ENCODE peak calls at places on chromosomes 4 and X, in ten cellular contexts. K, J, B, Q, H, G, Y, Z, N and F are unnamed samples. For H3K36me3, the result is how much of the 10 kb centered on the place peaks cover.

GRCh38 chr4:139223682-139224317 is 46.8 kb upstream of the ELF2 start:
- DNase-seq in K (peak), J (peak), B (no peak), Q (peak), H (peak), G (no peak), Y (peak), Z (no peak), N (peak), F (peak)

GRCh38 chrX:14235004-14235403 is 205.3 kb upstream of the GEMIN8 start:
- DNase-seq in K (peak), J (peak), B (no peak), Q (no peak), H (no peak), G (no peak), Y (no peak), Z (no peak), N (no peak), F (no peak)

GRCh38 chr4:159719531-159719930 is 616.7 kb downstream of the RAPGEF2 start:
- DNase-seq in K (no peak), J (no peak), B (no peak), Q (no peak), H (no peak), G (no peak), Y (no peak), Z (no peak), N (peak), F (no peak)

GRCh38 chrX:18828832-18829404 is 121.5 kb downstream of the PPEF1 start:
- DNase-seq in K (no peak), J (no peak), B (peak), Q (no peak), H (no peak), G (no peak), Y (no peak), Z (no peak), N (peak), F (no peak)

GRCh38 chr4:27084685-27085356 is 224.2 kb downstream of the STIM2 start:
- DNase-seq in K (peak), J (peak), B (peak), Q (no peak), H (no peak), G (no peak), Y (peak), Z (no peak), N (peak), F (peak)

GRCh38 chr4:110361921-110362320 is 114.0 kb upstream of the ENPEP start:
- DNase-seq in K (peak), J (peak), B (no peak), Q (no peak), H (no peak), G (no peak), Y (no peak), Z (no peak), N (peak), F (peak)

GRCh38 chrX:103253608-103254007 is 1.3 kb downstream of the TCEAL8 start:
- DNase-seq in K (peak), J (peak), B (peak), Q (no peak), H (no peak), G (no peak), Y (peak), Z (no peak), N (peak), F (peak)

GRCh38 chr4:38902695-38903094 is 35.1 kb downstream of the FAM114A1 start:
- DNase-seq in K (peak), J (peak), B (peak), Q (no peak), H (no peak), G (no peak), Y (no peak), Z (no peak), N (no peak), F (peak)

GRCh38 chr4:10611673-10612072 is 72.9 kb downstream of the CLNK start:
- DNase-seq in K (peak), J (peak), B (no peak), Q (no peak), H (no peak), G (no peak), Y (no peak), Z (no peak), N (peak), F (no peak)

GRCh38 chr4:113958766-113959540 is 20.5 kb downstream of the ARSJ start:
- DNase-seq in K (peak), J (peak), B (no peak), Q (no peak), H (no peak), G (no peak), Y (no peak), Z (no peak), N (peak), F (no peak)

GRCh38 chr4:151035321-151035720 is 20.2 kb upstream of the LRBA start:
- DNase-seq in K (peak), J (no peak), B (no peak), Q (no peak), H (no peak), G (no peak), Y (no peak), Z (no peak), N (no peak), F (no peak)

GRCh38 chr4:168092176-168092712 is at the start of gene ANXA10:
- DNase-seq in K (no peak), J (no peak), B (no peak), Q (no peak), H (no peak), G (no peak), Y (no peak), Z (no peak), N (no peak), F (no peak)

GRCh38 chr4:136183513-136183912 is 1348.8 kb downstream of the PCDH18 start:
- DNase-seq in K (peak), J (no peak), B (no peak), Q (no peak), H (no peak), G (no peak), Y (no peak), Z (no peak), N (no peak), F (no peak)

GRCh38 chr4:189124149-189124758 is 816.4 kb upstream of the FRG1 start:
- DNase-seq in K (peak), J (peak), B (no peak), Q (no peak), H (no peak), G (no peak), Y (peak), Z (no peak), N (peak), F (peak)

GRCh38 chrX:14073561-14073960 is 43.9 kb upstream of the GEMIN8 start:
- DNase-seq in K (no peak), J (peak), B (no peak), Q (no peak), H (no peak), G (no peak), Y (no peak), Z (no peak), N (peak), F (no peak)

GRCh38 chr4:83438719-83439118 is 16.9 kb downstream of the HELQ start:
- DNase-seq in K (no peak), J (peak), B (no peak), Q (no peak), H (no peak), G (no peak), Y (no peak), Z (no peak), N (no peak), F (no peak)

GRCh38 chr4:48653217-48654014 is 126.7 kb downstream of the FRYL start:
- DNase-seq in K (peak), J (peak), B (no peak), Q (peak), H (peak), G (peak), Y (peak), Z (peak), N (peak), F (peak)

GRCh38 chr4:87014284-87014782 is 79.5 kb downstream of the AFF1 start:
- DNase-seq in K (no peak), J (peak), B (no peak), Q (no peak), H (no peak), G (no peak), Y (no peak), Z (no peak), N (no peak), F (no peak)

GRCh38 chr4:68498413-68499007 is 51.2 kb downstream of the TMPRSS11E start:
- DNase-seq in K (peak), J (peak), B (peak), Q (peak), H (no peak), G (no peak), Y (peak), Z (peak), N (peak), F (peak)

GRCh38 chr4:79609853-79610252 is 201.8 kb upstream of the GK2 start:
- DNase-seq in K (no peak), J (no peak), B (no peak), Q (no peak), H (no peak), G (no peak), Y (no peak), Z (no peak), N (peak), F (no peak)

GRCh38 chr4:77586953-77587383 is 18.7 kb upstream of the CXCL13 start:
- DNase-seq in K (peak), J (peak), B (no peak), Q (no peak), H (no peak), G (no peak), Y (no peak), Z (no peak), N (peak), F (no peak)

GRCh38 chrX:36383491-36383890 is 464.0 kb downstream of the CFAP47 start:
- DNase-seq in K (no peak), J (no peak), B (no peak), Q (no peak), H (no peak), G (no peak), Y (no peak), Z (no peak), N (no peak), F (no peak)

GRCh38 chrX:40004916-40005289 is 92.9 kb downstream of the BCOR start:
- DNase-seq in K (no peak), J (no peak), B (no peak), Q (no peak), H (no peak), G (no peak), Y (no peak), Z (no peak), N (no peak), F (no peak)

GRCh38 chr4:5204781-5205180 is 153.5 kb downstream of the STK32B start:
- DNase-seq in K (no peak), J (peak), B (no peak), Q (no peak), H (no peak), G (peak), Y (no peak), Z (no peak), N (no peak), F (no peak)

GRCh38 chr4:4606321-4606720 is 64.5 kb upstream of the STX18 start:
- DNase-seq in K (no peak), J (peak), B (no peak), Q (no peak), H (no peak), G (no peak), Y (no peak), Z (no peak), N (peak), F (no peak)

GRCh38 chrX:119726900-119727555 is 31.4 kb upstream of the SOWAHD start:
- DNase-seq in K (no peak), J (peak), B (no peak), Q (no peak), H (no peak), G (no peak), Y (no peak), Z (no peak), N (peak), F (no peak)

GRCh38 chrX:2441466-2441865 is 59.3 kb downstream of the DHRSX start:
- DNase-seq in K (no peak), J (no peak), B (no peak), Q (no peak), H (no peak), G (no peak), Y (no peak), Z (no peak), N (no peak), F (no peak)

GRCh38 chr4:176339936-176340761 is 20.4 kb downstream of the SPCS3 start:
- DNase-seq in K (no peak), J (peak), B (no peak), Q (no peak), H (no peak), G (no peak), Y (no peak), Z (no peak), N (peak), F (no peak)

GRCh38 chr4:1614502-1614853 is 69.6 kb downstream of the FAM53A start:
- DNase-seq in K (no peak), J (no peak), B (no peak), Q (no peak), H (no peak), G (no peak), Y (no peak), Z (no peak), N (no peak), F (no peak)
- H3K27ac ChIP-seq in K (no peak), J (no peak), B (no peak), Q (no peak), H (no peak), G (no peak), Y (no peak), Z (no peak), N (no peak), F (no peak)

GRCh38 chr4:24557036-24558022 is 27.0 kb downstream of the DHX15 start:
- DNase-seq in K (no peak), J (peak), B (no peak), Q (no peak), H (no peak), G (no peak), Y (no peak), Z (no peak), N (peak), F (no peak)

GRCh38 chr4:24559889-24560288 is 24.5 kb downstream of the DHX15 start:
- DNase-seq in K (no peak), J (peak), B (no peak), Q (no peak), H (no peak), G (no peak), Y (no peak), Z (no peak), N (peak), F (no peak)

GRCh38 chr4:24559032-24559821 is 25.1 kb downstream of the DHX15 start:
- DNase-seq in K (no peak), J (peak), B (no peak), Q (no peak), H (no peak), G (no peak), Y (no peak), Z (no peak), N (peak), F (no peak)

GRCh38 chr4:24561438-24562139 is 22.8 kb downstream of the DHX15 start:
- DNase-seq in K (no peak), J (no peak), B (no peak), Q (no peak), H (no peak), G (no peak), Y (no peak), Z (no peak), N (no peak), F (no peak)

DNA sequence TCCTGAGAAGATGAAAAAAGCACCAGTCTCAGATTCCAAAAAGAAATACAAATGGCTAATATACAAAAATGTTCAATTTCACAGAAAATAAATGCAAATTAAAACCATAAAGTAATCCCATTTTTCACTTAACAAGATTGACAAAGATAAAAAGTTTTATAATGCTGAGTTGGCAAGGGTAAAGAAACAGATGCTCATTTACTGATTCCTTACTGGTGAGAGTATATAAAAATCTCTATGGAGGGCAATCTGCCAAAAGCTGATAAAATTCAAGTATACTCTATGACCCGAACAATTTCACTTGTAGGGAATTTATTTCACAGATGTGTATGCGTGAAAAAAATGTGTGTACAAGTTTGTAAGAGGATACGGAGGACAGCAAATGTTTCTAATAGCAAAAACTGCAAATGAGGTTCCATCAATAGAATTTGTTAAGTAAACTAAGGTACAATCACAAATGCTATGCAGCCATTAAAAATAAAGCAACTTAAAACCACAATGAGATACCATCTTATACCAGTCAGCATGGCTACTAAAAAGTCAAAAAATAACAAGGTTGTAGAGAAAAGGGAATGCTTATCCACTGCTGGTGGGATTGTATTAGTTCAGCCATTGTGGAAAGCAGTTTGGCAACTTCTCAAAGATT is 23.5 kb downstream of the DHX15 start:
- DNase-seq in K (no peak), J (peak), B (no peak), Q (no peak), H (no peak), G (no peak), Y (no peak), Z (no peak), N (peak), F (peak)
- H3K36me3 ChIP-seq in K (half or more), J (under half), B (half or more), Q (under half), H (under half), G (under half), Y (under half), Z (under half), N (under half), F (under half)

GRCh38 chr4:20318011-20318898 is 66.5 kb downstream of the SLIT2 start:
- DNase-seq in K (no peak), J (peak), B (no peak), Q (no peak), H (no peak), G (no peak), Y (no peak), Z (no peak), N (no peak), F (no peak)
- H3K4me3 ChIP-seq in K (no peak), J (peak), B (no peak), Q (no peak), H (no peak), G (no peak), Y (no peak), Z (no peak), N (peak), F (no peak)

GRCh38 chr4:24582235-24582863 is 2.0 kb downstream of the DHX15 start:
- DNase-seq in K (peak), J (peak), B (peak), Q (no peak), H (no peak), G (no peak), Y (no peak), Z (no peak), N (no peak), F (no peak)
- H3K27ac ChIP-seq in K (no peak), J (peak), B (peak), Q (no peak), H (peak), G (peak), Y (no peak), Z (peak), N (peak), F (peak)

GRCh38 chrX:123685273-123685672 is 47.6 kb downstream of the THOC2 start:
- DNase-seq in K (no peak), J (no peak), B (no peak), Q (no peak), H (no peak), G (no peak), Y (no peak), Z (no peak), N (no peak), F (no peak)

DNA sequence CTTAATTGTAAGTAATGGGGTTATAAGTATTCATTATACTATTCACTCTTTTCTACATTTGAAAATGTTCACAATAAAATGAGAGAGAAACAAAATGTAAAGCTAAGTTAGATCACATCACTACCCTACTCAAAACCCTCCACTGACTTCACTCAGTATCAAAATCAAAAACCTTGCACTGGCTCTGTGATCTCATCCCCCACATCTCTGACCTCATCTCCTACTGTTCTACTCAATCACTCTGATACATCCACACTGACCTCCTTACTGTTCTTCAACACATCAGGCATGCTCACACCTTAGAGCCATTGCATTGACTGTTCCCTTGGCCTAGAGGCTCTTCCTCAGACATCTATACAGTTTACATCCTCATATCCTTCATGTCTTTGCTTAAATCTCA is 50.7 kb downstream of the THOC2 start:
- DNase-seq in K (no peak), J (no peak), B (no peak), Q (no peak), H (no peak), G (no peak), Y (no peak), Z (no peak), N (no peak), F (no peak)
- H3K36me3 ChIP-seq in K (half or more), J (under half), B (half or more), Q (under half), H (under half), G (under half), Y (under half), Z (under half), N (under half), F (under half)

GRCh38 chrX:49842603-49843002 is 13.5 kb downstream of the PAGE4 start:
- DNase-seq in K (no peak), J (no peak), B (no peak), Q (no peak), H (no peak), G (no peak), Y (no peak), Z (no peak), N (no peak), F (no peak)

GRCh38 chrX:49848275-49848674 is 19.2 kb downstream of the PAGE4 start:
- DNase-seq in K (no peak), J (no peak), B (no peak), Q (no peak), H (no peak), G (no peak), Y (no peak), Z (no peak), N (no peak), F (no peak)

GRCh38 chrX:49846545-49846944 is 17.4 kb downstream of the PAGE4 start:
- DNase-seq in K (no peak), J (no peak), B (no peak), Q (no peak), H (no peak), G (no peak), Y (no peak), Z (no peak), N (no peak), F (no peak)

GRCh38 chrX:49846004-49846403 is 16.9 kb downstream of the PAGE4 start:
- DNase-seq in K (no peak), J (no peak), B (no peak), Q (no peak), H (no peak), G (no peak), Y (no peak), Z (no peak), N (no peak), F (no peak)

DNA sequence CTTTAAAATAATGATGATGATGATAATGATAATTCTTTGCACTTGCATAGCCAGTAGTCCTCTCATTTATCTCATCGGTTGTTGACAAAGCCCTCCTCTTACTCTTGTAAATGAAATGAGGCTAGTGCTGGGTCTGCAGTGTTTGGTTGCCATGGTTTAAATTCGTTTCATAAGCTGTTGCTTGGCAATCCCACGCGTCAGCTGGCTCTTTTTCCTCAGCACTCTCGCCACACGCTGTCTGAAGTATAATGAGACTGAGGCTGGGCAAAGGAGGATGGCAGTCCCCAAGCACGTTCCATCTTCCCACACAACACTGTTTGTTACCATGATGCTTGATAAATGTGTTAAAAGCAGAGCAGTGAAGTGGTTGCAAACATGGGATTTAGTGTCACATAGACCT is 15.5 kb downstream of the PAGE4 start:
- DNase-seq in K (no peak), J (no peak), B (no peak), Q (no peak), H (no peak), G (no peak), Y (no peak), Z (no peak), N (no peak), F (no peak)
- H3K4me3 ChIP-seq in K (no peak), J (no peak), B (no peak), Q (no peak), H (no peak), G (no peak), Y (no peak), Z (no peak), N (no peak), F (no peak)